ENCODE peak calls at places on chromosomes 11 and 22, in nine cellular contexts. One of them, this sample, is unnamed.

GRCh38 chr22:43228863-43229262 is 41.9 kb upstream of the TTLL12 start:
- DNase-seq in psoas muscle: no peak
- DNase-seq in pancreas: no peak
- DNase-seq in HCT116: no peak
- DNase-seq in naive thymus-derived CD4-positive, alpha-beta T cell: no peak
- DNase-seq in fibroblast of lung: no peak
- DNase-seq in DND-41: no peak
- DNase-seq in right lobe of liver: no peak
- DNase-seq in CD4-positive, alpha-beta memory T cell: no peak
- DNase-seq in this sample: no peak

GRCh38 chr11:12724301-12725046 is 50.3 kb downstream of the TEAD1 start:
- DNase-seq in CD4-positive, alpha-beta memory T cell: no peak
- DNase-seq in pancreas: peak; percentile 69
- DNase-seq in HCT116: peak; percentile 92
- DNase-seq in fibroblast of lung: peak; percentile 96
- DNase-seq in right lobe of liver: peak; percentile 52
- DNase-seq in psoas muscle: peak; percentile 66
- DNase-seq in DND-41: no peak
- DNase-seq in naive thymus-derived CD4-positive, alpha-beta T cell: no peak
- DNase-seq in this sample: no peak

GRCh38 chr11:46680815-46681214 is 19.6 kb downstream of the ARHGAP1 start:
- DNase-seq in DND-41: no peak
- DNase-seq in fibroblast of lung: no peak
- DNase-seq in psoas muscle: no peak
- DNase-seq in CD4-positive, alpha-beta memory T cell: no peak
- DNase-seq in naive thymus-derived CD4-positive, alpha-beta T cell: no peak
- DNase-seq in pancreas: no peak
- DNase-seq in right lobe of liver: no peak
- DNase-seq in HCT116: no peak
- DNase-seq in this sample: no peak

GRCh38 chr11:19701421-19701820 is 11.2 kb upstream of the NAV2 start:
- DNase-seq in DND-41: no peak
- DNase-seq in fibroblast of lung: no peak
- DNase-seq in CD4-positive, alpha-beta memory T cell: no peak
- DNase-seq in naive thymus-derived CD4-positive, alpha-beta T cell: no peak
- DNase-seq in psoas muscle: no peak
- DNase-seq in right lobe of liver: no peak
- DNase-seq in pancreas: no peak
- DNase-seq in HCT116: no peak
- DNase-seq in this sample: no peak

GRCh38 chr11:132056689-132057088 is 686.3 kb downstream of the NTM start:
- DNase-seq in HCT116: no peak
- DNase-seq in naive thymus-derived CD4-positive, alpha-beta T cell: no peak
- DNase-seq in fibroblast of lung: peak; percentile 86
- DNase-seq in right lobe of liver: no peak
- DNase-seq in psoas muscle: no peak
- DNase-seq in pancreas: no peak
- DNase-seq in DND-41: peak; percentile 7
- DNase-seq in CD4-positive, alpha-beta memory T cell: no peak
- DNase-seq in this sample: no peak

GRCh38 chr22:31332886-31333285 is 13.3 kb downstream of the PATZ1 start:
- DNase-seq in right lobe of liver: no peak
- DNase-seq in naive thymus-derived CD4-positive, alpha-beta T cell: no peak
- DNase-seq in DND-41: no peak
- DNase-seq in CD4-positive, alpha-beta memory T cell: no peak
- DNase-seq in HCT116: no peak
- DNase-seq in psoas muscle: no peak
- DNase-seq in pancreas: no peak
- DNase-seq in fibroblast of lung: no peak
- DNase-seq in this sample: no peak

GRCh38 chr11:86151188-86152005 is 82.5 kb upstream of the PICALM start:
- DNase-seq in HCT116: no peak
- DNase-seq in right lobe of liver: no peak
- DNase-seq in psoas muscle: no peak
- DNase-seq in naive thymus-derived CD4-positive, alpha-beta T cell: no peak
- DNase-seq in pancreas: no peak
- DNase-seq in fibroblast of lung: peak; percentile 36
- DNase-seq in DND-41: peak; percentile 11
- DNase-seq in CD4-positive, alpha-beta memory T cell: no peak
- DNase-seq in this sample: no peak

GRCh38 chr11:34837246-34837856 is 78.8 kb downstream of the APIP start:
- DNase-seq in CD4-positive, alpha-beta memory T cell: no peak
- DNase-seq in psoas muscle: no peak
- DNase-seq in HCT116: no peak
- DNase-seq in naive thymus-derived CD4-positive, alpha-beta T cell: no peak
- DNase-seq in right lobe of liver: no peak
- DNase-seq in fibroblast of lung: no peak
- DNase-seq in DND-41: no peak
- DNase-seq in pancreas: no peak
- DNase-seq in this sample: no peak

GRCh38 chr11:96090711-96091110 is 166.8 kb upstream of the MTMR2 start:
- DNase-seq in psoas muscle: no peak
- DNase-seq in pancreas: no peak
- DNase-seq in DND-41: no peak
- DNase-seq in HCT116: no peak
- DNase-seq in fibroblast of lung: peak; percentile 84
- DNase-seq in right lobe of liver: no peak
- DNase-seq in naive thymus-derived CD4-positive, alpha-beta T cell: no peak
- DNase-seq in CD4-positive, alpha-beta memory T cell: no peak
- DNase-seq in this sample: no peak

GRCh38 chr22:22030493-22031182 is 48.1 kb upstream of the TOP3B start:
- DNase-seq in pancreas: no peak
- DNase-seq in HCT116: no peak
- DNase-seq in naive thymus-derived CD4-positive, alpha-beta T cell: no peak
- DNase-seq in CD4-positive, alpha-beta memory T cell: no peak
- DNase-seq in right lobe of liver: no peak
- DNase-seq in psoas muscle: peak; percentile 61
- DNase-seq in fibroblast of lung: peak; percentile 21
- DNase-seq in DND-41: no peak
- DNase-seq in this sample: no peak

GRCh38 chr22:39661842-39662676 is 91.5 kb downstream of the CACNA1I start:
- DNase-seq in pancreas: peak; percentile 54
- DNase-seq in right lobe of liver: no peak
- DNase-seq in fibroblast of lung: no peak
- DNase-seq in HCT116: no peak
- DNase-seq in naive thymus-derived CD4-positive, alpha-beta T cell: peak; percentile 85
- DNase-seq in CD4-positive, alpha-beta memory T cell: peak; percentile 86
- DNase-seq in DND-41: no peak
- DNase-seq in psoas muscle: no peak
- DNase-seq in this sample: peak; percentile 79

GRCh38 chr11:35073691-35074382 is 65.1 kb upstream of the CD44 start:
- DNase-seq in fibroblast of lung: peak; percentile 39
- DNase-seq in HCT116: no peak
- DNase-seq in psoas muscle: no peak
- DNase-seq in CD4-positive, alpha-beta memory T cell: no peak
- DNase-seq in DND-41: no peak
- DNase-seq in pancreas: no peak
- DNase-seq in right lobe of liver: no peak
- DNase-seq in naive thymus-derived CD4-positive, alpha-beta T cell: no peak
- DNase-seq in this sample: no peak

GRCh38 chr11:116851631-116852030 is 14.2 kb upstream of the APOA1 start:
- DNase-seq in HCT116: no peak
- DNase-seq in naive thymus-derived CD4-positive, alpha-beta T cell: peak; percentile 16
- DNase-seq in CD4-positive, alpha-beta memory T cell: peak; percentile 35
- DNase-seq in DND-41: peak; percentile 86
- DNase-seq in fibroblast of lung: no peak
- DNase-seq in right lobe of liver: no peak
- DNase-seq in pancreas: no peak
- DNase-seq in psoas muscle: no peak
- DNase-seq in this sample: peak; percentile 40

GRCh38 chr11:61106296-61106695 is 4.0 kb downstream of the CD5 start:
- DNase-seq in psoas muscle: no peak
- DNase-seq in fibroblast of lung: no peak
- DNase-seq in pancreas: no peak
- DNase-seq in naive thymus-derived CD4-positive, alpha-beta T cell: no peak
- DNase-seq in CD4-positive, alpha-beta memory T cell: no peak
- DNase-seq in right lobe of liver: no peak
- DNase-seq in DND-41: no peak
- DNase-seq in HCT116: no peak
- DNase-seq in this sample: no peak

GRCh38 chr11:12963051-12963450 is 46.1 kb upstream of the RASSF10 start:
- DNase-seq in CD4-positive, alpha-beta memory T cell: no peak
- DNase-seq in HCT116: no peak
- DNase-seq in DND-41: no peak
- DNase-seq in psoas muscle: no peak
- DNase-seq in pancreas: no peak
- DNase-seq in fibroblast of lung: no peak
- DNase-seq in right lobe of liver: no peak
- DNase-seq in naive thymus-derived CD4-positive, alpha-beta T cell: no peak
- DNase-seq in this sample: no peak

GRCh38 chr22:42644422-42645340 is 4.3 kb upstream of the ATP5MGL start:
- DNase-seq in HCT116: no peak
- DNase-seq in right lobe of liver: no peak
- DNase-seq in pancreas: peak; percentile 58
- DNase-seq in CD4-positive, alpha-beta memory T cell: no peak
- DNase-seq in DND-41: no peak
- DNase-seq in naive thymus-derived CD4-positive, alpha-beta T cell: no peak
- DNase-seq in fibroblast of lung: peak; percentile 42
- DNase-seq in psoas muscle: peak; percentile 81
- DNase-seq in this sample: no peak

GRCh38 chr11:44319170-44319551 is 9.2 kb upstream of the ALX4 start:
- DNase-seq in fibroblast of lung: no peak
- DNase-seq in CD4-positive, alpha-beta memory T cell: no peak
- DNase-seq in psoas muscle: no peak
- DNase-seq in pancreas: no peak
- DNase-seq in DND-41: no peak
- DNase-seq in naive thymus-derived CD4-positive, alpha-beta T cell: no peak
- DNase-seq in right lobe of liver: no peak
- DNase-seq in HCT116: no peak
- DNase-seq in this sample: no peak

GRCh38 chr11:8739309-8739793 is 56.8 kb downstream of the RPL27A start:
- DNase-seq in DND-41: no peak
- DNase-seq in pancreas: no peak
- DNase-seq in CD4-positive, alpha-beta memory T cell: no peak
- DNase-seq in HCT116: no peak
- DNase-seq in fibroblast of lung: no peak
- DNase-seq in naive thymus-derived CD4-positive, alpha-beta T cell: no peak
- DNase-seq in right lobe of liver: no peak
- DNase-seq in psoas muscle: no peak
- DNase-seq in this sample: no peak

GRCh38 chr22:36470162-36470993 is 11.1 kb downstream of the TXN2 start:
- DNase-seq in HCT116: peak; percentile 60
- DNase-seq in naive thymus-derived CD4-positive, alpha-beta T cell: peak; percentile 79
- DNase-seq in DND-41: peak; percentile 86
- DNase-seq in psoas muscle: peak; percentile 89
- DNase-seq in pancreas: peak; percentile 80
- DNase-seq in right lobe of liver: peak; percentile 82
- DNase-seq in CD4-positive, alpha-beta memory T cell: peak; percentile 87
- DNase-seq in fibroblast of lung: peak; percentile 93
- DNase-seq in this sample: peak; percentile 90

GRCh38 chr11:94597896-94598295 is 30.7 kb downstream of the PIWIL4 start:
- DNase-seq in fibroblast of lung: peak; percentile 31
- DNase-seq in right lobe of liver: no peak
- DNase-seq in pancreas: no peak
- DNase-seq in psoas muscle: no peak
- DNase-seq in DND-41: no peak
- DNase-seq in HCT116: no peak
- DNase-seq in naive thymus-derived CD4-positive, alpha-beta T cell: no peak
- DNase-seq in CD4-positive, alpha-beta memory T cell: no peak
- DNase-seq in this sample: no peak

GRCh38 chr22:44214187-44214586 is 33.5 kb downstream of the PARVG start:
- DNase-seq in CD4-positive, alpha-beta memory T cell: no peak
- DNase-seq in fibroblast of lung: no peak
- DNase-seq in psoas muscle: no peak
- DNase-seq in HCT116: no peak
- DNase-seq in right lobe of liver: no peak
- DNase-seq in pancreas: no peak
- DNase-seq in naive thymus-derived CD4-positive, alpha-beta T cell: no peak
- DNase-seq in DND-41: no peak
- DNase-seq in this sample: no peak

GRCh38 chr11:26844963-26845362 is 123.1 kb upstream of the SLC5A12 start:
- DNase-seq in right lobe of liver: no peak
- DNase-seq in HCT116: no peak
- DNase-seq in CD4-positive, alpha-beta memory T cell: no peak
- DNase-seq in fibroblast of lung: no peak
- DNase-seq in psoas muscle: no peak
- DNase-seq in naive thymus-derived CD4-positive, alpha-beta T cell: no peak
- DNase-seq in DND-41: no peak
- DNase-seq in pancreas: no peak
- DNase-seq in this sample: no peak

GRCh38 chr22:41327124-41327523 is 25.8 kb downstream of the ZC3H7B start:
- DNase-seq in fibroblast of lung: no peak
- DNase-seq in HCT116: no peak
- DNase-seq in DND-41: no peak
- DNase-seq in CD4-positive, alpha-beta memory T cell: no peak
- DNase-seq in psoas muscle: peak; percentile 95
- DNase-seq in right lobe of liver: peak; percentile 68
- DNase-seq in pancreas: no peak
- DNase-seq in naive thymus-derived CD4-positive, alpha-beta T cell: no peak
- DNase-seq in this sample: no peak
- H3K36me3 ChIP-seq in fibroblast of lung: peaks cover 38% of the 10 kb centered on the region
- H3K36me3 ChIP-seq in HCT116: peaks cover 17% of the 10 kb centered on the region
- H3K36me3 ChIP-seq in DND-41: peaks cover 80% of the 10 kb centered on the region
- H3K36me3 ChIP-seq in CD4-positive, alpha-beta memory T cell: peaks cover 43% of the 10 kb centered on the region
- H3K36me3 ChIP-seq in psoas muscle: no peaks in the 10 kb centered on the region
- H3K36me3 ChIP-seq in right lobe of liver: peaks cover 46% of the 10 kb centered on the region
- H3K36me3 ChIP-seq in pancreas: no peaks in the 10 kb centered on the region
- H3K36me3 ChIP-seq in naive thymus-derived CD4-positive, alpha-beta T cell: peaks cover 83% of the 10 kb centered on the region
- H3K36me3 ChIP-seq in this sample: peaks cover 42% of the 10 kb centered on the region

GRCh38 chr22:46090051-46090591 is 60.2 kb upstream of the PPARA start:
- DNase-seq in HCT116: no peak
- DNase-seq in psoas muscle: peak; percentile 90
- DNase-seq in naive thymus-derived CD4-positive, alpha-beta T cell: no peak
- DNase-seq in pancreas: peak; percentile 92
- DNase-seq in CD4-positive, alpha-beta memory T cell: no peak
- DNase-seq in DND-41: no peak
- DNase-seq in fibroblast of lung: no peak
- DNase-seq in right lobe of liver: peak; percentile 84
- DNase-seq in this sample: no peak
- H3K4me3 ChIP-seq in HCT116: no peak overlapping the region
- H3K4me3 ChIP-seq in psoas muscle: peak overlapping the region; percentile 48
- H3K4me3 ChIP-seq in naive thymus-derived CD4-positive, alpha-beta T cell: no peak overlapping the region
- H3K4me3 ChIP-seq in pancreas: no peak overlapping the region
- H3K4me3 ChIP-seq in CD4-positive, alpha-beta memory T cell: no peak overlapping the region
- H3K4me3 ChIP-seq in DND-41: no peak overlapping the region
- H3K4me3 ChIP-seq in fibroblast of lung: no peak overlapping the region
- H3K4me3 ChIP-seq in right lobe of liver: no peak overlapping the region
- H3K4me3 ChIP-seq in this sample: no peak overlapping the region

DNA sequence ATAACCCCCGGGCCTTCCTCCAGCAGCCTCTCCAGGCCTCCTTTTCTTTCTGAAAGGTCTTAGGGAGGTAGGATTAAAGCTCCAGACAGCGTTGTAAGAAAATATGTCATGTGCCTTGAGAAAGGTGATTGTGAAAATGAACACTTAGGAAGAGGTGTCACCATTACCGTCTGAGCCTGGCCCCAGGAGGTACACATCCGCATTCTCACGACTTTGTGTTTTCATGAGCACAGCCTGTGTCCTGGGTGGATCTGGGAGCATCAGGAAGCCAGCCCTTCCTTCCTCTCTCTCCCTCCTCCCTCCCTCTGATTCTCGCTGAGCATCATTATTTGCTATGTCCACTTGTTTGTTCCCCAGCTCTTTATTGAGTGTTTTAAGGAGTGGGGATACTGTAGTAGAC is 105.1 kb upstream of the CRYBB3 start:
- DNase-seq in naive thymus-derived CD4-positive, alpha-beta T cell: no peak
- DNase-seq in psoas muscle: no peak
- DNase-seq in fibroblast of lung: no peak
- DNase-seq in DND-41: no peak
- DNase-seq in CD4-positive, alpha-beta memory T cell: no peak
- DNase-seq in right lobe of liver: no peak
- DNase-seq in HCT116: no peak
- DNase-seq in pancreas: no peak
- DNase-seq in this sample: no peak
- H3K27ac ChIP-seq in naive thymus-derived CD4-positive, alpha-beta T cell: no peak overlapping the region
- H3K27ac ChIP-seq in psoas muscle: no peak overlapping the region
- H3K27ac ChIP-seq in fibroblast of lung: no peak overlapping the region
- H3K27ac ChIP-seq in DND-41: no peak overlapping the region
- H3K27ac ChIP-seq in CD4-positive, alpha-beta memory T cell: no peak overlapping the region
- H3K27ac ChIP-seq in right lobe of liver: no peak overlapping the region
- H3K27ac ChIP-seq in HCT116: no peak overlapping the region
- H3K27ac ChIP-seq in pancreas: no peak overlapping the region
- H3K27ac ChIP-seq in this sample: no peak overlapping the region

GRCh38 chr11:30344085-30344484 is 21.2 kb downstream of the ARL14EP start:
- DNase-seq in psoas muscle: no peak
- DNase-seq in fibroblast of lung: no peak
- DNase-seq in naive thymus-derived CD4-positive, alpha-beta T cell: no peak
- DNase-seq in HCT116: no peak
- DNase-seq in right lobe of liver: no peak
- DNase-seq in pancreas: no peak
- DNase-seq in DND-41: no peak
- DNase-seq in CD4-positive, alpha-beta memory T cell: no peak
- DNase-seq in this sample: no peak
- H3K36me3 ChIP-seq in psoas muscle: no peaks in the 10 kb centered on the region
- H3K36me3 ChIP-seq in fibroblast of lung: no peaks in the 10 kb centered on the region
- H3K36me3 ChIP-seq in naive thymus-derived CD4-positive, alpha-beta T cell: peaks cover 2% of the 10 kb centered on the region
- H3K36me3 ChIP-seq in HCT116: no peaks in the 10 kb centered on the region
- H3K36me3 ChIP-seq in right lobe of liver: no peaks in the 10 kb centered on the region
- H3K36me3 ChIP-seq in pancreas: no peaks in the 10 kb centered on the region
- H3K36me3 ChIP-seq in DND-41: peaks cover 7% of the 10 kb centered on the region
- H3K36me3 ChIP-seq in CD4-positive, alpha-beta memory T cell: no peaks in the 10 kb centered on the region
- H3K36me3 ChIP-seq in this sample: no peaks in the 10 kb centered on the region